ENCODE peak calls at places on chromosomes 16 and 17, in four cellular contexts. F is adrenal gland; S is iris pigment epithelial cell; P is activated naive CD4-positive, alpha-beta T cell treated with anti-CD3 and anti-CD28 coated beads for 36 hours. R is an unnamed sample.

GRCh38 chr16:58435779-58436178 is 43.5 kb downstream of the GINS3 start:
- DNase-seq in S (no peak), F (no peak), P (no peak), R (no peak)

GRCh38 chr16:21989141-21989540 is 11.8 kb downstream of the PDZD9 start:
- DNase-seq in F (no peak), S (no peak), P (no peak), R (no peak)

GRCh38 chr17:44909681-44910144 is 5.6 kb downstream of the GFAP start:
- DNase-seq in S (peak), P (no peak), F (no peak), R (no peak)

GRCh38 chr16:85424260-85425060 is 188.7 kb upstream of the GSE1 start:
- DNase-seq in F (no peak), P (peak), S (no peak), R (peak)

GRCh38 chr17:14308965-14309879 is 8.3 kb downstream of the HS3ST3B1 start:
- DNase-seq in P (peak), F (peak), S (peak), R (peak)

GRCh38 chr16:67117716-67118115 is 8.0 kb downstream of the PHAF1 start:
- DNase-seq in F (no peak), P (no peak), S (no peak), R (no peak)

GRCh38 chr17:17171991-17172939 is 33.9 kb downstream of the PLD6 start:
- DNase-seq in P (no peak), S (no peak), F (no peak), R (peak)

GRCh38 chr17:37516131-37516561 is 26.5 kb downstream of the DUSP14 start:
- DNase-seq in S (no peak), F (no peak), P (no peak), R (no peak)

GRCh38 chr16:57609541-57610401 is 18.7 kb upstream of the ADGRG1 start:
- DNase-seq in F (peak), S (no peak), P (peak), R (peak)